ENCODE peak calls at places on chromosome 12, in six cellular contexts. U is tibial nerve; D is NCI-H2029; G is HEK293T; B is omental fat pad; A is activated CD4-positive, CD25-positive, alpha-beta regulatory T cell. X is an unnamed sample.

GRCh38 chr12:92036771-92037453 is 108.7 kb downstream of the BTG1 start:
- DNase-seq in A (no peak), U (no peak), G (no peak), D (no peak), B (no peak), X (no peak)

GRCh38 chr12:57248934-57249742 is 1.8 kb downstream of the STAC3 start:
- DNase-seq in B (no peak), D (no peak), G (no peak), U (no peak), A (no peak), X (no peak)

GRCh38 chr12:12508612-12509011 is 54.1 kb downstream of the DUSP16 start:
- DNase-seq in G (no peak), B (no peak), A (no peak), U (no peak), D (no peak), X (no peak)

GRCh38 chr12:79407671-79408622 is 282.8 kb downstream of the PAWR start:
- DNase-seq in A (no peak), B (no peak), U (no peak), G (peak; percentile 59), D (no peak), X (peak; percentile 73)

GRCh38 chr12:104816845-104817503 is 141.1 kb downstream of the SLC41A2 start:
- DNase-seq in G (no peak), B (no peak), D (no peak), A (no peak), U (no peak), X (no peak)

GRCh38 chr12:46977976-46978375 is 101.4 kb upstream of the PCED1B start:
- DNase-seq in G (no peak), B (no peak), D (no peak), U (no peak), A (no peak), X (no peak)

GRCh38 chr12:66775941-66776340 is 97.1 kb upstream of the GRIP1 start:
- DNase-seq in U (no peak), A (no peak), B (no peak), G (no peak), D (no peak), X (no peak)

GRCh38 chr12:50918584-50919316 is 33.6 kb upstream of the HIGD1C start:
- DNase-seq in G (no peak), A (no peak), U (no peak), B (no peak), D (no peak), X (no peak)

GRCh38 chr12:67411562-67411961 is 142.4 kb downstream of the CAND1 start:
- DNase-seq in U (no peak), G (no peak), D (no peak), A (no peak), B (no peak), X (no peak)

GRCh38 chr12:108066583-108067234 is 62.4 kb upstream of the WSCD2 start:
- DNase-seq in A (no peak), B (no peak), G (no peak), D (no peak), U (no peak), X (no peak)

GRCh38 chr12:54352891-54353874 is 11.1 kb downstream of the GPR84 start:
- DNase-seq in G (no peak), D (peak; percentile 65), A (no peak), B (no peak), U (no peak), X (no peak)

GRCh38 chr12:46664771-46665287 is 161.0 kb downstream of the SLC38A4 start:
- DNase-seq in G (peak; percentile 29), A (no peak), D (peak; percentile 40), U (no peak), B (no peak), X (no peak)

GRCh38 chr12:5022465-5023061 is 21.1 kb upstream of the KCNA5 start:
- DNase-seq in G (peak; percentile 75), B (no peak), U (no peak), D (peak; percentile 44), A (no peak), X (no peak)

GRCh38 chr12:5505116-5505515 is 73.2 kb downstream of the NTF3 start:
- DNase-seq in B (no peak), D (no peak), U (no peak), A (no peak), G (no peak), X (no peak)

GRCh38 chr12:62737201-62737600 is 197.7 kb downstream of the PPM1H start:
- DNase-seq in G (no peak), A (no peak), B (no peak), U (no peak), D (no peak), X (no peak)

GRCh38 chr12:112353389-112353788 is 28.8 kb downstream of the HECTD4 start:
- DNase-seq in B (no peak), G (no peak), D (no peak), A (no peak), U (no peak), X (no peak)

GRCh38 chr12:86660488-86661171 is 404.4 kb upstream of the MGAT4C start:
- DNase-seq in B (no peak), U (no peak), G (no peak), A (no peak), D (no peak), X (no peak)

GRCh38 chr12:89671469-89671868 is 37.2 kb downstream of the ATP2B1 start:
- DNase-seq in A (no peak), D (no peak), B (no peak), U (no peak), G (no peak), X (no peak)

GRCh38 chr12:12673296-12673695 is 22.7 kb downstream of the GPR19 start:
- DNase-seq in G (no peak), U (no peak), D (no peak), B (no peak), A (no peak), X (no peak)

GRCh38 chr12:58288191-58288590 is 346.8 kb downstream of the ATP23 start:
- DNase-seq in D (no peak), B (no peak), A (no peak), U (no peak), G (no peak), X (no peak)

GRCh38 chr12:108484845-108485244 is 30.2 kb upstream of the FICD start:
- DNase-seq in G (no peak), U (no peak), A (no peak), B (no peak), D (no peak), X (no peak)

GRCh38 chr12:51348116-51348515 is 1.6 kb upstream of the CELA1 start:
- DNase-seq in D (no peak), G (no peak), U (no peak), B (no peak), A (no peak), X (no peak)

GRCh38 chr12:69052613-69053408 is 119.8 kb upstream of the CPM start:
- DNase-seq in A (no peak), G (no peak), D (no peak), U (no peak), B (no peak), X (no peak)

GRCh38 chr12:38761111-38761510 is 144.3 kb downstream of the CPNE8 start:
- DNase-seq in D (no peak), B (no peak), U (no peak), G (no peak), A (no peak), X (no peak)

GRCh38 chr12:110330544-110330943 is 49.5 kb downstream of the ATP2A2 start:
- DNase-seq in D (no peak), U (no peak), B (no peak), A (no peak), G (no peak), X (no peak)

GRCh38 chr12:106274575-106275081 is 26.8 kb upstream of the CKAP4 start:
- DNase-seq in D (no peak), A (no peak), B (no peak), G (no peak), U (no peak), X (no peak)

GRCh38 chr12:59164991-59165718 is 244.9 kb upstream of the LRIG3 start:
- DNase-seq in B (no peak), A (no peak), U (no peak), G (no peak), D (peak; percentile 26), X (no peak)

GRCh38 chr12:28378749-28379148 is 188.5 kb downstream of the CCDC91 start:
- DNase-seq in A (no peak), B (no peak), U (no peak), G (no peak), D (no peak), X (no peak)

GRCh38 chr12:111304642-111305071 is 64.2 kb downstream of the PHETA1 start:
- DNase-seq in D (no peak), G (peak; percentile 71), A (no peak), B (no peak), U (no peak), X (no peak)

GRCh38 chr12:9687228-9687627 is 17.7 kb downstream of the CLEC2D start:
- DNase-seq in A (no peak), U (no peak), D (no peak), G (no peak), B (no peak), X (no peak)

GRCh38 chr12:79983969-79984629 is 49.2 kb upstream of the PPP1R12A start:
- DNase-seq in B (no peak), G (no peak), A (no peak), D (peak; percentile 61), U (no peak), X (no peak)

GRCh38 chr12:52184813-52185212 is 7.0 kb downstream of the KRT80 start:
- DNase-seq in D (no peak), U (no peak), B (no peak), A (no peak), G (no peak), X (no peak)

X was measured in mesothelial cell of epicardium.